ENCODE peak calls at places on chromosomes 2 and 18, in seven cellular contexts. R is left ventricle myocardium superior; L is stimulated activated CD8-positive, alpha-beta memory T cell treated with anti-CD3 and anti-CD28 coated beads, Interleukin-7, amount 100 ng/mL, for 1 hour; C is HEK293T; V is AG08395; X is keratinocyte; B is right atrium auricular region. K is an unnamed sample.

GRCh38 chr18:8898990-8899389 is 193.6 kb downstream of the MTCL1 start:
- DNase-seq in C (no peak), V (no peak), L (no peak), R (no peak), B (no peak), X (no peak), K (no peak)

GRCh38 chr2:33598472-33599174 is 476 bp downstream of the FAM98A start:
- DNase-seq in X (no peak), C (peak; percentile 30), L (no peak), B (peak; percentile 64), R (no peak), V (peak; percentile 27), K (no peak)

GRCh38 chr2:157788201-157788600 is 87.9 kb downstream of the ACVR1 start:
- DNase-seq in X (no peak), B (no peak), R (no peak), V (no peak), C (no peak), L (no peak), K (no peak)

GRCh38 chr2:46568212-46569009 is 89.0 kb downstream of the TMEM247 start:
- DNase-seq in V (no peak), R (no peak), C (no peak), B (no peak), L (no peak), X (no peak), K (no peak)

GRCh38 chr18:74496508-74497307 is 545 bp downstream of the CNDP2 start:
- DNase-seq in B (peak; percentile 65), L (no peak), X (no peak), V (peak; percentile 64), R (peak; percentile 82), C (peak; percentile 19), K (no peak)

GRCh38 chr2:54212456-54212855 is 43.6 kb downstream of the TSPYL6 start:
- DNase-seq in C (no peak), X (no peak), V (peak; percentile 91), R (no peak), L (no peak), B (no peak), K (no peak)

GRCh38 chr2:25314514-25315315 is 27.0 kb downstream of the DNMT3A start:
- DNase-seq in C (no peak), B (no peak), X (no peak), V (no peak), R (peak; percentile 81), L (peak; percentile 42), K (no peak)

GRCh38 chr2:194323740-194324139 is 1333.3 kb upstream of the SLC39A10 start:
- DNase-seq in C (no peak), X (no peak), B (no peak), L (no peak), R (no peak), V (no peak), K (no peak)

GRCh38 chr2:159169187-159169586 is 117.3 kb downstream of the WDSUB1 start:
- DNase-seq in V (no peak), R (no peak), B (no peak), X (no peak), C (no peak), L (no peak), K (no peak)

K was measured in cortex of kidney.